ENCODE peak calls at places on chromosomes 4 and X, in five cellular contexts. N is GM12878, S is K562, Z is HCT116, J is SK-N-SH. P is an unnamed sample.

GRCh38 chr4:4387531-4388311 is 819 bp downstream of the NSG1 start:
- DNase-seq in Z (no peak), J (peak; percentile 76), S (no peak), N (no peak), P (no peak)

GRCh38 chr4:28287837-28288236 is 1427.2 kb downstream of the STIM2 start:
- DNase-seq in Z (no peak), J (no peak), S (no peak), N (no peak), P (no peak)

GRCh38 chr4:119942806-119943205 is 123.8 kb downstream of the MAD2L1 start:
- DNase-seq in J (no peak), S (no peak), Z (no peak), N (no peak), P (no peak)

GRCh38 chrX:110012818-110013484 is 10.0 kb downstream of the TMEM164 start:
- DNase-seq in Z (no peak), S (no peak), N (no peak), J (no peak), P (no peak)

GRCh38 chr4:2789801-2790582 is 2.9 kb upstream of the SH3BP2 start:
- DNase-seq in Z (no peak), N (no peak), S (no peak), J (peak; percentile 41), P (no peak)

GRCh38 chrX:151754042-151754419 is 19.5 kb downstream of the CNGA2 start:
- DNase-seq in Z (peak; percentile 10), S (no peak), N (no peak), J (no peak), P (no peak)

GRCh38 chr4:92520563-92520962 is 216.8 kb downstream of the GRID2 start:
- DNase-seq in S (no peak), Z (no peak), N (no peak), J (no peak), P (no peak)

GRCh38 chr4:152099555-152099954 is 338.7 kb upstream of the GATB start:
- DNase-seq in N (no peak), S (no peak), J (no peak), Z (no peak), P (no peak)

GRCh38 chr4:178599521-178599920 is 1157.3 kb upstream of the AGA start:
- DNase-seq in S (no peak), Z (no peak), J (peak; percentile 2), N (no peak), P (no peak)

GRCh38 chr4:139918994-139919393 is 235.0 kb downstream of the MAML3 start:
- DNase-seq in Z (no peak), N (no peak), S (no peak), J (no peak), P (no peak)

GRCh38 chr4:25970241-25970675 is 56.2 kb downstream of the SMIM20 start:
- DNase-seq in Z (no peak), S (no peak), N (no peak), J (no peak), P (peak; percentile 72)

GRCh38 chrX:74450803-74451449 is 29.6 kb downstream of the SLC16A2 start:
- DNase-seq in J (no peak), N (no peak), S (no peak), Z (peak; percentile 10), P (peak; percentile 52)

GRCh38 chr4:185726931-185727330 is 85.1 kb downstream of the SORBS2 start:
- DNase-seq in Z (no peak), S (no peak), J (no peak), N (no peak), P (no peak)

GRCh38 chrX:30572004-30572403 is 5.6 kb downstream of the TASL start:
- DNase-seq in J (no peak), N (peak; percentile 51), S (no peak), Z (no peak), P (no peak)

GRCh38 chrX:30570505-30570904 is 7.1 kb downstream of the TASL start:
- DNase-seq in Z (peak; percentile 2), J (peak; percentile 15), S (peak; percentile 18), N (no peak), P (no peak)

GRCh38 chrX:30576881-30577280 is 685 bp downstream of the TASL start:
- DNase-seq in Z (no peak), N (no peak), S (no peak), J (no peak), P (no peak)

GRCh38 chrX:30573125-30573524 is 4.4 kb downstream of the TASL start:
- DNase-seq in J (no peak), S (no peak), N (no peak), Z (no peak), P (no peak)

DNA sequence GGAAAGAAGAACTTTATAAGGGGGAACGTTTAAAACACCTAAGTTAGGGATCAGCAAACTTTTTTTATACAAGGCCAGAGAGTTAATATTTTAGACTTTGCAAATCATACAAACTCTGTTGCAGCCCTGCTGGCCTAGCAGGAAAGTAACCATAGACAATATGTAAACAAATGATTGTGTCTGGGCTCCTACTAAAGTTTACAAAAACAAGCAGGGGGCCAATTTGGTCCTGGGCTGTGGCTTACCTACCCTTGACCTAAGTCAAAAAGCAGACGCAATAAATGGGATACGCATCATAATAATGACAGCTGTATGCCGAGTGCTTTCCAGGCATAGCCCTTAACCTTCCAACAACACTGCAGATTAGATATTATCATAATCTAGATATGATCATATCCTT is 4.9 kb downstream of the TASL start:
- DNase-seq in S (no peak), Z (no peak), J (no peak), N (no peak), P (no peak)
- TF ChIP-seq REST in S (no peak), Z (no peak), J (no peak), N (no peak), P (no peak)

GRCh38 chrX:69015156-69015555 is 150.1 kb downstream of the PJA1 start:
- DNase-seq in N (no peak), S (no peak), J (no peak), Z (no peak), P (no peak)
- H3K27me3 ChIP-seq in N (no peaks in the 10 kb centered on the region), S (no peaks in the 10 kb centered on the region), J (no peaks in the 10 kb centered on the region), Z (no peaks in the 10 kb centered on the region), P (no peaks in the 10 kb centered on the region)

GRCh38 chr4:123699823-123700822 is 303.5 kb downstream of the SPRY1 start:
- DNase-seq in Z (no peak), N (no peak), S (no peak), J (no peak), P (no peak)
- TF ChIP-seq REST in Z (no peak), N (no peak), S (no peak), J (no peak), P (no peak)

GRCh38 chr4:10278071-10278470 is 161.5 kb upstream of the WDR1 start:
- DNase-seq in N (no peak), Z (no peak), S (no peak), J (no peak), P (no peak)

GRCh38 chr4:10285028-10285427 is 168.4 kb upstream of the WDR1 start:
- DNase-seq in J (no peak), N (no peak), Z (no peak), S (peak; percentile 39), P (no peak)

GRCh38 chr4:10283761-10284160 is 167.2 kb upstream of the WDR1 start:
- DNase-seq in S (no peak), J (no peak), Z (no peak), N (no peak), P (no peak)

GRCh38 chr4:10279261-10279660 is 162.7 kb upstream of the WDR1 start:
- DNase-seq in S (no peak), J (no peak), N (no peak), Z (no peak), P (no peak)

GRCh38 chr4:10281996-10282395 is 165.4 kb upstream of the WDR1 start:
- DNase-seq in J (no peak), N (no peak), Z (no peak), S (no peak), P (no peak)
- H3K27me3 ChIP-seq in J (no peaks in the 10 kb centered on the region), N (no peaks in the 10 kb centered on the region), Z (peaks cover 14% of the 10 kb centered on the region), S (no peaks in the 10 kb centered on the region), P (no peaks in the 10 kb centered on the region)

GRCh38 chr4:95522682-95523410 is 25.9 kb downstream of the UNC5C start:
- DNase-seq in Z (no peak), S (no peak), N (no peak), J (no peak), P (peak; percentile 2)

GRCh38 chr4:95529941-95530340 is 18.8 kb downstream of the UNC5C start:
- DNase-seq in S (no peak), N (no peak), J (no peak), Z (no peak), P (no peak)

GRCh38 chr4:95524184-95524583 is 24.6 kb downstream of the UNC5C start:
- DNase-seq in N (no peak), Z (no peak), J (peak; percentile 48), S (no peak), P (no peak)

GRCh38 chr4:95528388-95528787 is 20.4 kb downstream of the UNC5C start:
- DNase-seq in N (no peak), Z (no peak), S (no peak), J (no peak), P (no peak)

GRCh38 chr4:95524722-95525121 is 24.1 kb downstream of the UNC5C start:
- DNase-seq in S (no peak), N (no peak), J (no peak), Z (no peak), P (no peak)
- TF ChIP-seq REST in S (no peak), N (no peak), J (no peak), Z (no peak), P (no peak)

DNA sequence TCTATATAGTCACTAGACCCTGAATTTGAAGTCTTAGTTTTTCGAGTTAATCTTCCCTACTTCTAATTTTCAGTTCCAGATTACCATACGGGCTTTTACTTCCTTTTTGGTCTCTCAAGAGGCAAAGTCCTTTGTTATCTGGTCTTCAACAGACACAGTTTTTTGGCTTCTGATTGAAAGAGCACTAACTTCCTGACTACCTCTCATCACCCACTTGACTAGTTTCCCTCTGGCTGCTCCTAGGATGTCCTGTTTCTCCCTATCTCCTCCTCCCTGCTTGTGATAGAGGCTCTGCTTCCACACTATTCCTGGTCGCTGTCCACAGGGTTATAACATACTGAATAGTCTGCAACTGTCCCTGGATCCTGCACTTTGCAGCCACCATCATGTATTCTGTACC is 16.7 kb upstream of the WDR44 start:
- DNase-seq in Z (no peak), N (no peak), S (peak; percentile 26), J (no peak), P (no peak)
- H3K27me3 ChIP-seq in Z (no peaks in the 10 kb centered on the region), N (no peaks in the 10 kb centered on the region), S (no peaks in the 10 kb centered on the region), J (no peaks in the 10 kb centered on the region), P (no peaks in the 10 kb centered on the region)

DNA sequence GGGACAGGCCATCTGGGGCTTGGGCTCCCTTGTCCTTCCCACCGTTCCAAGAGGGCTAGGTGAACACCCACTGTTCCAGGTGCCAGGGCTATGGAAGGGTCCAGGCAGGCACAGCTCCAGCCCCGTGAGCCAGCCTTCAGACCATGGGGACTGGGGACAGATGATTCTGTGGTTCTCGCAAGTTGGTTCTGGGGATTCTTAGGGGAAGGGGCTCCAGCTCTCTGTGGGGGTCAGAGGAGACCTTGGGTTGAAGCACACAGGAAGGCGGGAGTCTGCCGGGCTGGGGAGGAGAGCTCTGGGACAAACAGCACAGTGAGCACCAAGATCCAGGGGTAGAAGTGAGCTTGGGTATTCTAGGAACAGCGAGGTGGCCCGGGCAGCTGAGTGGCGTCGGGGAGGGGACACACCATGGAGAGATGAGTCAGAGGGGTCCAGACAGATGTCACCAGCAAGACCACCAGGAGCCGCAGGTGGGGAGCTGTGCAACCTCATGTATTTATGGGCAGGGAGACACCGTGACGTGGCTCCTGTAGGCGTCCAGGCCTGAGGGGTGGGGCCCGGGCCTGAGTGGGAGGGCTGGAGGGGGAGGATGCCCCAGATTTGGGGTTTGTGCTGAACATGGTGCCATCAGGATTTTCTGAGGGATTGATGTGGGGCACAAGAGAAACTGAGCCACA is 48.8 kb upstream of the HMX1 start:
- DNase-seq in N (no peak), J (no peak), S (peak; percentile 2), Z (no peak), P (no peak)
- TF ChIP-seq REST in N (no peak), J (no peak), S (no peak), Z (no peak), P (no peak)

GRCh38 chrX:130715299-130715698 is 187.7 kb downstream of the ENOX2 start:
- DNase-seq in S (no peak), J (no peak), Z (no peak), N (no peak), P (no peak)
- H3K27me3 ChIP-seq in S (no peaks in the 10 kb centered on the region), J (no peaks in the 10 kb centered on the region), Z (no peaks in the 10 kb centered on the region), N (no peaks in the 10 kb centered on the region), P (no peaks in the 10 kb centered on the region)

P was measured in HL-60.